ENCODE peak calls at places on chromosomes 12 and 14, in seven cellular contexts. E, B, Z, G, U, C and F are unnamed samples.
A peak's percentile ranks its signal among the peaks of the same experiment; 100 is the strongest.

GRCh38 chr14:85010186-85010585 is 519.8 kb upstream of the FLRT2 start:
- DNase-seq in E (no peak), B (peak; percentile 24), Z (no peak), G (no peak), U (no peak), C (no peak), F (no peak)

GRCh38 chr12:65775720-65776119 is 48.6 kb upstream of the HMGA2 start:
- DNase-seq in E (no peak), B (no peak), Z (no peak), G (no peak), U (no peak), C (no peak), F (no peak)

GRCh38 chr14:68916358-68916757 is 62.7 kb downstream of the ACTN1 start:
- DNase-seq in E (no peak), B (no peak), Z (no peak), G (no peak), U (no peak), C (no peak), F (no peak)

GRCh38 chr14:100850841-100851585 is 25.1 kb downstream of the MEG3 start:
- DNase-seq in E (peak; percentile 38), B (no peak), Z (peak; percentile 91), G (no peak), U (peak; percentile 48), C (peak; percentile 68), F (no peak)

GRCh38 chr12:3046441-3047200 is 30.6 kb upstream of the TSPAN9 start:
- DNase-seq in E (peak; percentile 43), B (peak; percentile 40), Z (peak; percentile 38), G (no peak), U (no peak), C (peak; percentile 75), F (no peak)

GRCh38 chr14:56156096-56156495 is 37.9 kb downstream of the PELI2 start:
- DNase-seq in E (no peak), B (peak; percentile 19), Z (no peak), G (no peak), U (no peak), C (no peak), F (no peak)

GRCh38 chr12:107468182-107468581 is 217.4 kb upstream of the PWP1 start:
- DNase-seq in E (no peak), B (no peak), Z (no peak), G (no peak), U (no peak), C (peak; percentile 26), F (peak; percentile 30)

GRCh38 chr12:95541436-95541835 is 9.8 kb downstream of the USP44 start:
- DNase-seq in E (no peak), B (no peak), Z (no peak), G (no peak), U (no peak), C (no peak), F (no peak)

GRCh38 chr14:60102389-60102788 is 10.7 kb downstream of the PCNX4 start:
- DNase-seq in E (peak; percentile 89), B (peak; percentile 95), Z (peak; percentile 73), G (no peak), U (no peak), C (no peak), F (peak; percentile 83)

GRCh38 chr14:23446291-23446851 is 10.9 kb upstream of the MYH7 start:
- DNase-seq in E (no peak), B (no peak), Z (no peak), G (no peak), U (no peak), C (no peak), F (no peak)
- TF ChIP-seq CTCF in E (no peak), B (no peak), Z (no peak), G (no peak), U (no peak), C (no peak), F (no peak)

GRCh38 chr12:77847060-77847541 is 16.4 kb downstream of the NAV3 start:
- DNase-seq in E (peak; percentile 79), B (peak; percentile 34), Z (peak; percentile 39), G (no peak), U (no peak), C (no peak), F (peak; percentile 54)
- H3K4me3 ChIP-seq in E (no peak overlapping the region), B (no peak overlapping the region), Z (no peak overlapping the region), G (no peak overlapping the region), U (no peak overlapping the region), C (no peak overlapping the region), F (no peak overlapping the region)

GRCh38 chr12:78562358-78563205 is 302.0 kb upstream of the SYT1 start:
- DNase-seq in E (peak; percentile 41), B (peak; percentile 53), Z (peak; percentile 44), G (no peak), U (no peak), C (no peak), F (peak; percentile 17)
- TF ChIP-seq CTCF in E (peak; percentile 43), B (peak; percentile 45), Z (peak; percentile 72), G (peak; percentile 8), U (no peak), C (no peak), F (peak; percentile 45)

GRCh38 chr12:52052471-52053186 is 1.4 kb downstream of the NR4A1 start:
- DNase-seq in E (peak; percentile 55), B (no peak), Z (peak; percentile 42), G (no peak), U (no peak), C (peak; percentile 63), F (no peak)

GRCh38 chr12:52054838-52055741 is 3.8 kb downstream of the NR4A1 start:
- DNase-seq in E (peak; percentile 28), B (no peak), Z (no peak), G (no peak), U (no peak), C (no peak), F (no peak)

GRCh38 chr12:52054231-52054837 is 3.1 kb downstream of the NR4A1 start:
- DNase-seq in E (peak; percentile 42), B (no peak), Z (no peak), G (no peak), U (no peak), C (no peak), F (no peak)

GRCh38 chr12:52055781-52056711 is 4.8 kb downstream of the NR4A1 start:
- DNase-seq in E (peak; percentile 35), B (no peak), Z (no peak), G (no peak), U (no peak), C (no peak), F (no peak)

GRCh38 chr12:52053570-52054209 is 2.4 kb downstream of the NR4A1 start:
- DNase-seq in E (peak; percentile 48), B (no peak), Z (no peak), G (no peak), U (no peak), C (no peak), F (no peak)
- H3K4me3 ChIP-seq in E (no peak overlapping the region), B (no peak overlapping the region), Z (no peak overlapping the region), G (no peak overlapping the region), U (no peak overlapping the region), C (peak overlapping the region; percentile 60), F (no peak overlapping the region)

GRCh38 chr12:83389237-83389996 is 702.7 kb downstream of the TMTC2 start:
- DNase-seq in E (no peak), B (no peak), Z (peak; percentile 41), G (no peak), U (no peak), C (no peak), F (no peak)
- TF ChIP-seq CTCF in E (no peak), B (no peak), Z (peak; percentile 54), G (no peak), U (peak; percentile 48), C (no peak), F (no peak)